ENCODE peak calls at places on chromosomes 7 and 10, in eight cellular contexts. L, Y, Z, V, R, O, H and D are unnamed samples. For H3K4me1, the result is how much of the 10 kb centered on the place peaks cover.

GRCh38 chr10:6407034-6407721 is 172.9 kb downstream of the PRKCQ start:
- DNase-seq in L (no peak), Y (no peak), Z (no peak), V (no peak), R (no peak), O (no peak), H (no peak), D (no peak)

GRCh38 chr10:28975891-28976471 is 298.7 kb downstream of the BAMBI start:
- DNase-seq in L (no peak), Y (no peak), Z (no peak), V (peak), R (no peak), O (no peak), H (no peak), D (no peak)

GRCh38 chr7:32347244-32347828 is 142.8 kb downstream of the LSM5 start:
- DNase-seq in L (no peak), Y (no peak), Z (no peak), V (no peak), R (peak), O (no peak), H (peak), D (peak)

GRCh38 chr10:31929986-31930675 is 1.5 kb upstream of the ARHGAP12 start:
- DNase-seq in L (peak), Y (no peak), Z (no peak), V (no peak), R (peak), O (no peak), H (peak), D (no peak)

GRCh38 chr7:36216063-36216684 is 63.1 kb downstream of the EEPD1 start:
- DNase-seq in L (no peak), Y (no peak), Z (no peak), V (peak), R (no peak), O (peak), H (peak), D (no peak)

GRCh38 chr7:54278847-54279246 is 263.3 kb upstream of the VSTM2A start:
- DNase-seq in L (no peak), Y (no peak), Z (no peak), V (no peak), R (no peak), O (no peak), H (no peak), D (no peak)

GRCh38 chr7:13946181-13946580 is 43.3 kb downstream of the ETV1 start:
- DNase-seq in L (no peak), Y (no peak), Z (no peak), V (peak), R (no peak), O (no peak), H (no peak), D (no peak)

GRCh38 chr7:124162667-124163066 is 129.8 kb upstream of the TMEM229A start:
- DNase-seq in L (no peak), Y (no peak), Z (no peak), V (no peak), R (no peak), O (no peak), H (no peak), D (no peak)

GRCh38 chr7:44445986-44446671 is 44.3 kb downstream of the NUDCD3 start:
- DNase-seq in L (no peak), Y (no peak), Z (no peak), V (no peak), R (no peak), O (no peak), H (no peak), D (no peak)

GRCh38 chr10:113788604-113789083 is 37.2 kb downstream of the PLEKHS1 start:
- DNase-seq in L (no peak), Y (no peak), Z (no peak), V (peak), R (peak), O (no peak), H (no peak), D (peak)

GRCh38 chr7:135939268-135939667 is 37.9 kb downstream of the MTPN start:
- DNase-seq in L (no peak), Y (no peak), Z (no peak), V (no peak), R (peak), O (no peak), H (peak), D (no peak)

GRCh38 chr7:76294344-76295024 is 8.0 kb upstream of the HSPB1 start:
- DNase-seq in L (no peak), Y (peak), Z (peak), V (peak), R (peak), O (peak), H (peak), D (no peak)

GRCh38 chr10:13092446-13093102 is 7.4 kb upstream of the OPTN start:
- DNase-seq in L (no peak), Y (no peak), Z (no peak), V (no peak), R (no peak), O (no peak), H (no peak), D (no peak)

GRCh38 chr10:67306588-67307205 is 380.9 kb downstream of the LRRTM3 start:
- DNase-seq in L (no peak), Y (no peak), Z (no peak), V (peak), R (peak), O (no peak), H (peak), D (peak)

GRCh38 chr10:30751678-30752331 is 122.3 kb upstream of the LYZL2 start:
- DNase-seq in L (peak), Y (peak), Z (peak), V (peak), R (peak), O (peak), H (peak), D (peak)

GRCh38 chr7:21450876-21451275 is 23.0 kb downstream of the SP4 start:
- DNase-seq in L (no peak), Y (no peak), Z (no peak), V (no peak), R (no peak), O (no peak), H (no peak), D (no peak)

DNA sequence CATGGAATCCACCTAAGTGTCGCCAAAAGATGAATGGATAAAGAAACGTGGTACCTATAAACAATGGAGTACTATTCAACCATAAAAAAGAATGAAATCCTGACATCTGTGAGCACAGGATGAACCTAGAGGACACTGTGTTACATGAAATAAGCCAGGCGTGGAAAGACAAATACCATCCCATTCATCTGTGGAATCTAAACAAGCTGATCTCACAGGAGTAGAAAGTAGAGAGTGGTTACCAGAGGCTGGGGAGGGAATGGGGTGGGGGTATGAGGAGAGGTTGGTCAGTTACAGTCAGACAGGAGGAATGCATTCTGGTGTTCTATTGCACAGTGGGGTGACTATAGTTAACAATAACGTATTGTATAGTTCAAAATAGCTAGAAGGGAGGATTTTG is 78.3 kb upstream of the RHEB start:
- DNase-seq in L (no peak), Y (no peak), Z (no peak), V (peak), R (no peak), O (no peak), H (no peak), D (no peak)
- H3K4me1 ChIP-seq in L (under half), Y (under half), Z (under half), V (under half), R (under half), O (under half), H (under half), D (under half)

GRCh38 chr10:102651455-102652169 is 7.3 kb downstream of the TRIM8 start:
- DNase-seq in L (no peak), Y (no peak), Z (no peak), V (no peak), R (no peak), O (no peak), H (no peak), D (no peak)

GRCh38 chr10:102650655-102651454 is 6.6 kb downstream of the TRIM8 start:
- DNase-seq in L (no peak), Y (no peak), Z (no peak), V (no peak), R (no peak), O (no peak), H (no peak), D (no peak)

GRCh38 chr10:102648889-102649752 is 4.8 kb downstream of the TRIM8 start:
- DNase-seq in L (no peak), Y (no peak), Z (no peak), V (no peak), R (no peak), O (no peak), H (no peak), D (no peak)

GRCh38 chr10:102648269-102648888 is 4.1 kb downstream of the TRIM8 start:
- DNase-seq in L (no peak), Y (no peak), Z (no peak), V (no peak), R (no peak), O (no peak), H (no peak), D (no peak)

DNA sequence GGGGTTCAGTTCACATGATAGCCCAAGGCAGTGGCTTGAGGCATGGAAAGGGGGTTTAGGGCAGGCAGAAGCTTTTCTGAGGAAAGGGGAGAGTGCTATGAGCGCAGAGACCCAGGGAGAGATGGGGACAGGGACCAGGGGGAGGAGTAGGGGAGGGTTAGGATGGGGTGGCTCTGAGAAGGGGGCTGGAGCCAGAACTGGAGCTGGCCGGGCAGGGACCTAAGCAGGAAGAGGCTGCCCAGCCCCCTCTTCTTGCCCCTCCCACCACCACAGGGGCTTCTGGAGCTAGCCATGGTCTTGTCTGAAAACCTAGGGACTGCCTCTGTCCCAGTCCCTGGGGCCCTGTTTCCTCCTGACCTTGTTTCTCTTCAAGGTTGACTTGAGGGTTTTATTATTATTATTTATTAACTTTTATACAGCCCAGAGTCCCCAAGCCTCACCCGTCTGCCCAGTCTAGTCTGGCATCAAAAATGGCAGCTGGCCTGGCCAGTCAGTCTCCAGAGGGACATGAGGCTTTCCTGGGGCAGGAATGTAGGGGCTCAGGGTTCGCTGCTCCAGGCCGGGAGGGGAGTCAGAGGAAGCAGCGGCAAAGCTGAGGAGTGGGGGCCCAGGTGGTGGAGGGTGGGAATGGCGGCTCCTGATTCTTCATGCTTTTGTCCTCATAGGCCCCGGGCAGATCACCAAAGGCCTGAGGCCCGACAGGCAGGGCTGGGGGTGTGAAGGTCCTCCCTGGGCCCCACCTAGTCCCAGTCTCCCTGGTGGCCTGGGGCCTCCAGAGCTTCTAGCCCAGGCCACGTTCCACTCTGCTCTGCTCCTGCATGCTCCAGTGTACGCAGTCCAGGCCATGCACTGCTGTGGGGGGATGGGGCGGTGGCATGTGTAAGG is 5.7 kb downstream of the TRIM8 start:
- DNase-seq in L (no peak), Y (no peak), Z (no peak), V (no peak), R (no peak), O (no peak), H (no peak), D (no peak)
- H3K4me1 ChIP-seq in L (half or more), Y (half or more), Z (half or more), V (under half), R (under half), O (half or more), H (under half), D (under half)

GRCh38 chr10:79272353-79272752 is 74.9 kb upstream of the PPIF start:
- DNase-seq in L (no peak), Y (no peak), Z (no peak), V (no peak), R (no peak), O (no peak), H (no peak), D (no peak)
- H3K4me1 ChIP-seq in L (under half), Y (half or more), Z (half or more), V (under half), R (under half), O (under half), H (under half), D (under half)

GRCh38 chr7:918441-919113 is 35.9 kb downstream of the ADAP1 start:
- DNase-seq in L (no peak), Y (no peak), Z (no peak), V (no peak), R (no peak), O (peak), H (no peak), D (no peak)
- H3K4me1 ChIP-seq in L (under half), Y (under half), Z (under half), V (under half), R (under half), O (half or more), H (under half), D (under half)

GRCh38 chr7:5630670-5631069 is 150.8 kb downstream of the RNF216 start:
- DNase-seq in L (peak), Y (no peak), Z (no peak), V (no peak), R (no peak), O (no peak), H (no peak), D (no peak)
- H3K4me1 ChIP-seq in L (under half), Y (half or more), Z (half or more), V (under half), R (under half), O (under half), H (under half), D (under half)

GRCh38 chr10:111410740-111411139 is 333.9 kb downstream of the ADRA2A start:
- DNase-seq in L (no peak), Y (no peak), Z (no peak), V (no peak), R (no peak), O (no peak), H (no peak), D (no peak)
- H3K4me1 ChIP-seq in L (under half), Y (under half), Z (under half), V (under half), R (under half), O (under half), H (under half), D (under half)